ENCODE peak calls at places on chromosome 22, in five cellular contexts. One of them, this sample, is unnamed. For H3K4me1, the result is how much of the 10 kb centered on the place peaks cover.

GRCh38 chr22:28014141-28015055 is 95.3 kb upstream of the PITPNB start:
- DNase-seq in prostate gland: no peak
- DNase-seq in hepatocyte: no peak
- DNase-seq in pancreas: peak
- DNase-seq in heart right ventricle: no peak
- DNase-seq in this sample: peak

GRCh38 chr22:20324139-20324516 is 4.3 kb upstream of the DGCR6L start:
- DNase-seq in heart right ventricle: no peak
- DNase-seq in prostate gland: no peak
- DNase-seq in hepatocyte: no peak
- DNase-seq in pancreas: no peak
- DNase-seq in this sample: no peak

GRCh38 chr22:44807915-44808690 is 55.7 kb downstream of the ARHGAP8 start:
- DNase-seq in hepatocyte: no peak
- DNase-seq in pancreas: no peak
- DNase-seq in prostate gland: no peak
- DNase-seq in heart right ventricle: no peak
- DNase-seq in this sample: no peak

GRCh38 chr22:49481651-49482399 is 345.8 kb downstream of the BRD1 start:
- DNase-seq in hepatocyte: peak
- DNase-seq in pancreas: no peak
- DNase-seq in heart right ventricle: no peak
- DNase-seq in prostate gland: no peak
- DNase-seq in this sample: no peak

GRCh38 chr22:21816787-21817496 is 50.5 kb downstream of the MAPK1 start:
- DNase-seq in pancreas: no peak
- DNase-seq in prostate gland: no peak
- DNase-seq in hepatocyte: peak
- DNase-seq in heart right ventricle: no peak
- DNase-seq in this sample: no peak

GRCh38 chr22:19396561-19396933 is 35.0 kb downstream of the HIRA start:
- DNase-seq in prostate gland: no peak
- DNase-seq in hepatocyte: no peak
- DNase-seq in pancreas: no peak
- DNase-seq in heart right ventricle: no peak
- DNase-seq in this sample: no peak

GRCh38 chr22:27867114-27867957 is 51.7 kb downstream of the PITPNB start:
- DNase-seq in heart right ventricle: no peak
- DNase-seq in hepatocyte: no peak
- DNase-seq in prostate gland: no peak
- DNase-seq in pancreas: no peak
- DNase-seq in this sample: no peak

GRCh38 chr22:49015993-49016908 is 811.4 kb downstream of the BRD1 start:
- DNase-seq in heart right ventricle: peak
- DNase-seq in pancreas: no peak
- DNase-seq in prostate gland: peak
- DNase-seq in hepatocyte: no peak
- DNase-seq in this sample: peak

GRCh38 chr22:46061431-46062231 is 84.7 kb upstream of the WNT7B start:
- DNase-seq in pancreas: peak
- DNase-seq in hepatocyte: no peak
- DNase-seq in heart right ventricle: no peak
- DNase-seq in prostate gland: no peak
- DNase-seq in this sample: peak

GRCh38 chr22:46062232-46062615 is 85.3 kb upstream of the WNT7B start:
- DNase-seq in prostate gland: no peak
- DNase-seq in pancreas: no peak
- DNase-seq in heart right ventricle: no peak
- DNase-seq in hepatocyte: no peak
- DNase-seq in this sample: no peak

GRCh38 chr22:46061124-46061410 is 84.1 kb upstream of the WNT7B start:
- DNase-seq in heart right ventricle: no peak
- DNase-seq in pancreas: peak
- DNase-seq in hepatocyte: no peak
- DNase-seq in prostate gland: no peak
- DNase-seq in this sample: no peak

GRCh38 chr22:46058591-46059519 is 81.9 kb upstream of the WNT7B start:
- DNase-seq in pancreas: peak
- DNase-seq in hepatocyte: no peak
- DNase-seq in heart right ventricle: peak
- DNase-seq in prostate gland: no peak
- DNase-seq in this sample: peak

DNA sequence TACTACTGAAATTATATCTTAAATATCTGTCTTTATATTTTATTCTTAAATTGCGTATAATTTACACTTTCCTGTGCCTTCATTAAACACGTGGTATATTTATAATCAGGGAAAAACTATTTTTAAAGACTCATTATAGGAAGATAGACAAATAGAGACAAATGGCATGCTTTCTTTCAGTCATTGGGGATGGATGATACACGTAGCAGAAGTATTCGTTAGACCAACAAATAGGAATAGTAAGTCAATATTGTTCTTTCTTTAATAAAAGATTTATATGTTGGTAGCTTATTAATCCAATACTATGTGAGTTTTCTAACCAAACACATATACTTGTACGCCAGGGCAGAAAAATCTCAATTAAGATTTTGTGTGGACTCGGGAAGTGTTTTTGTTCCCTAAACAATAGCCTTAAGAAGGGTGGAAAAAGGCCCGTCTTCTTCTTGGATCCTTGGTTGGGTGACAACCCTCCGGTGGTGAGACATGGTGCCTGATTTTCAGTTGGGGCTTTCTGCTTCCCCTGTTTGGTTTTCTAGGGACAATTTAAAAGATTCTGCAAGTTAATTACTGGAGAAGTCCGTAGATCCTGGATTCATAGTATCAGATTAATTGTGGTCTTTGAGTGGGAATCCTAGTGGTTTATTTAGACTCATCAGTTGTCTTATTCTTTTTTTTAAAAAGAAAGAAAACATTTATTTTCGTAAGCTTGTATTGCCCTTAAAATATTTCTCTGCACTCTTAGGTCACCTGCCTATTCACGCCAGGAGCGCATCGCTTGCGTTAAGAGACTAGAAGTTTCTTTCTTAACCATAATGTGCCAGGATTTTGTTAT is 83.5 kb upstream of the WNT7B start:
- DNase-seq in hepatocyte: no peak
- DNase-seq in prostate gland: no peak
- DNase-seq in pancreas: no peak
- DNase-seq in heart right ventricle: no peak
- DNase-seq in this sample: peak
- H3K4me1 ChIP-seq in hepatocyte: under half
- H3K4me1 ChIP-seq in prostate gland: under half
- H3K4me1 ChIP-seq in pancreas: half or more
- H3K4me1 ChIP-seq in heart right ventricle: under half
- H3K4me1 ChIP-seq in this sample: under half

GRCh38 chr22:39176067-39176621 is 23.7 kb upstream of the CBX7 start:
- DNase-seq in hepatocyte: peak
- DNase-seq in heart right ventricle: peak
- DNase-seq in prostate gland: peak
- DNase-seq in pancreas: peak
- DNase-seq in this sample: peak
- H3K4me1 ChIP-seq in hepatocyte: under half
- H3K4me1 ChIP-seq in heart right ventricle: under half
- H3K4me1 ChIP-seq in prostate gland: under half
- H3K4me1 ChIP-seq in pancreas: under half
- H3K4me1 ChIP-seq in this sample: under half

DNA sequence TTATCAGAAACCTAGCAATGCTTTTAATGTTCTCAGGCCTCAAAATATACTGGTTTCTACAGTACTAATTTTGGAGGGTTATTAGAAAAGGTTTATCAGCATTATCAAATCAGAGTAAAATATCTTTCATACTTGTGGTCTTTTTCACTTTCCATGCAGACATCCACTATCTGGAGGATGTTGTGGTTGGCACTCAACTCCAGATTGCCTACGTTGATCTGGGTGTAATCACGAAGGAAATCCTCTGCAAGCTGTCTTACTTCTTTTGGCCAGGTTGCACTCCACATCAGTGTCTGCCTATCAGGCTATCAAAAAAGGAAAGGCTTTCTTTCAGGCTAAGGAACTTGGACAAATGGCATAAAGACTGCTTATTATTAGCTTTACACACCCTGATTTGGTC is 11.6 kb downstream of the DDX17 start:
- DNase-seq in hepatocyte: no peak
- DNase-seq in heart right ventricle: no peak
- DNase-seq in pancreas: no peak
- DNase-seq in prostate gland: no peak
- DNase-seq in this sample: no peak
- H3K4me1 ChIP-seq in hepatocyte: under half
- H3K4me1 ChIP-seq in heart right ventricle: under half
- H3K4me1 ChIP-seq in pancreas: under half
- H3K4me1 ChIP-seq in prostate gland: under half
- H3K4me1 ChIP-seq in this sample: under half

GRCh38 chr22:42688914-42689275 is 31.8 kb downstream of the A4GALT start:
- DNase-seq in hepatocyte: no peak
- DNase-seq in prostate gland: no peak
- DNase-seq in pancreas: no peak
- DNase-seq in heart right ventricle: no peak
- DNase-seq in this sample: no peak

GRCh38 chr22:42686756-42687491 is 33.7 kb downstream of the A4GALT start:
- DNase-seq in prostate gland: no peak
- DNase-seq in heart right ventricle: no peak
- DNase-seq in pancreas: no peak
- DNase-seq in hepatocyte: no peak
- DNase-seq in this sample: no peak

GRCh38 chr22:42685941-42686666 is 34.6 kb downstream of the A4GALT start:
- DNase-seq in heart right ventricle: peak
- DNase-seq in prostate gland: no peak
- DNase-seq in pancreas: no peak
- DNase-seq in hepatocyte: peak
- DNase-seq in this sample: no peak

GRCh38 chr22:42691440-42691839 is 29.2 kb downstream of the A4GALT start:
- DNase-seq in heart right ventricle: no peak
- DNase-seq in pancreas: no peak
- DNase-seq in prostate gland: no peak
- DNase-seq in hepatocyte: no peak
- DNase-seq in this sample: no peak

DNA sequence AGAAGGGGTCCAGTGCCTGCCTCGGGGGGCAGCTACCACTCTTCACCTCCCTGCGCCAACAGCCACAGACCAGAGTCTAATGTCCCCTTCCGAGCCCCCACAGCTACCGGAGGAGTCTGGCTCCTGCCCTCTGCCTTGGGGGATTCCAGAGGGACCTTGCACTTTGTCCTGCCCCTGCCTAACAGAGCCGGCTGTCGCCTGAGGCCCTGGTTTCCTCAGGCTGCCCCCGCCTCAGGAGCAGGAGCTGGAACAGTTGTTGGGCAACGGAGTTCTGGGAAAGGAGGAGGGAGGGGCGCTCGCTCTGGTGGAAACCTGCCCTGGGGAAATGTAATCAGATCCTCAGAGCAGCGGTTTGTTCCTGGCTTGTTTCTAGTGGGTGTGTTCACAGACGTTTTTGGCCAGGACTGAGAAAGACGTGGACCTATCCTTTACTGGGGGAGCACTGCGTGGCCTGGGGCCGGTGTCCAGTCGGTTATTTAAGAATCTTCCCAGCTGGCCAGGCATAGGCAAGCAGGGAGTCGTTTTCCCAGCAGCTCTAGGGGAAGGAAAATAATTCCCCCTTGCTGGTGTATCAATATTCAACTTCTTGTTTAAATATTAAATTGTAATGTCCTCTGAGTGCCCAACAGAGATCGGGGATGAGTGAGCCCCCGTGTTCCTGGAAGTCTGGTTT is 32.3 kb downstream of the A4GALT start:
- DNase-seq in pancreas: peak
- DNase-seq in prostate gland: peak
- DNase-seq in heart right ventricle: peak
- DNase-seq in hepatocyte: peak
- DNase-seq in this sample: peak
- H3K4me1 ChIP-seq in pancreas: under half
- H3K4me1 ChIP-seq in prostate gland: under half
- H3K4me1 ChIP-seq in heart right ventricle: half or more
- H3K4me1 ChIP-seq in hepatocyte: under half
- H3K4me1 ChIP-seq in this sample: under half

GRCh38 chr22:17265649-17266248 is 46.5 kb upstream of the ADA2 start:
- DNase-seq in prostate gland: no peak
- DNase-seq in pancreas: no peak
- DNase-seq in hepatocyte: no peak
- DNase-seq in heart right ventricle: no peak
- DNase-seq in this sample: no peak
- H3K4me1 ChIP-seq in prostate gland: under half
- H3K4me1 ChIP-seq in pancreas: under half
- H3K4me1 ChIP-seq in hepatocyte: under half
- H3K4me1 ChIP-seq in heart right ventricle: under half
- H3K4me1 ChIP-seq in this sample: under half

DNA sequence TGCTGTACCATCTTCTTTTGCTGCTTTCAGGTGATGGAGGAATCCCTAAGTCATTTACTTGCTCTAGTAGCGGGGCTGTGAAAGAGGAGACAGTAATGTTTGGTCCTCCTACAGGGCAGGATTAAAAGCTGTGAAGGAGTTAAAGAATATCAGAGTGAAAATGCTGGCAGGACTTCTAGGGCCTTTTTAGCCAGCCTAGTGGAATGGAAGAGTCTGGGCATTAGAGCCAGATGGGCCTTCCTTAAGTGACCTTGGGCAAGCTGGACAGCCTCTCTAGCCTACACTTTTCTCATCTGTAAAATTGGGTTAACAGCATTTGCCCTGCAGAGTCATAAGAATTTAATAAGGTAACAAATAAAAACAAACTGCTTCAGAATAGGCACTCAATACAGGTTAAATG is 114.7 kb downstream of the RBFOX2 start:
- DNase-seq in heart right ventricle: no peak
- DNase-seq in hepatocyte: no peak
- DNase-seq in prostate gland: no peak
- DNase-seq in pancreas: no peak
- DNase-seq in this sample: no peak
- H3K4me1 ChIP-seq in heart right ventricle: under half
- H3K4me1 ChIP-seq in hepatocyte: under half
- H3K4me1 ChIP-seq in prostate gland: under half
- H3K4me1 ChIP-seq in pancreas: under half
- H3K4me1 ChIP-seq in this sample: under half